ENCODE peak calls at places on chromosomes 2 and 18, in five cellular contexts. One of them, this sample, is unnamed.

GRCh38 chr2:134119117-134119671 is 134.7 kb upstream of the MGAT5 start:
- DNase-seq in NCI-H1694 treated with DMSO at 0.1 percent for 48 hours: no peak
- DNase-seq in CD4-positive, CD25-positive, alpha-beta regulatory T cell: no peak
- DNase-seq in A549: no peak
- DNase-seq in posterior cingulate gyrus: no peak
- DNase-seq in this sample: no peak

GRCh38 chr2:197821550-197822218 is 17.3 kb downstream of the PLCL1 start:
- DNase-seq in NCI-H1694 treated with DMSO at 0.1 percent for 48 hours: no peak
- DNase-seq in CD4-positive, CD25-positive, alpha-beta regulatory T cell: no peak
- DNase-seq in A549: no peak
- DNase-seq in posterior cingulate gyrus: no peak
- DNase-seq in this sample: no peak

GRCh38 chr2:103819599-103819998 is 1034.3 kb upstream of the POU3F3 start:
- DNase-seq in NCI-H1694 treated with DMSO at 0.1 percent for 48 hours: no peak
- DNase-seq in CD4-positive, CD25-positive, alpha-beta regulatory T cell: no peak
- DNase-seq in A549: no peak
- DNase-seq in posterior cingulate gyrus: no peak
- DNase-seq in this sample: no peak

GRCh38 chr18:40124107-40124506 is 1830.9 kb upstream of the PIK3C3 start:
- DNase-seq in NCI-H1694 treated with DMSO at 0.1 percent for 48 hours: no peak
- DNase-seq in CD4-positive, CD25-positive, alpha-beta regulatory T cell: no peak
- DNase-seq in A549: no peak
- DNase-seq in posterior cingulate gyrus: no peak
- DNase-seq in this sample: peak; percentile 14

GRCh38 chr2:238383743-238384370 is 42.9 kb upstream of the ASB1 start:
- DNase-seq in NCI-H1694 treated with DMSO at 0.1 percent for 48 hours: no peak
- DNase-seq in CD4-positive, CD25-positive, alpha-beta regulatory T cell: no peak
- DNase-seq in A549: no peak
- DNase-seq in posterior cingulate gyrus: no peak
- DNase-seq in this sample: no peak

GRCh38 chr2:58845011-58845410 is 603.9 kb upstream of the FANCL start:
- DNase-seq in NCI-H1694 treated with DMSO at 0.1 percent for 48 hours: no peak
- DNase-seq in CD4-positive, CD25-positive, alpha-beta regulatory T cell: no peak
- DNase-seq in A549: no peak
- DNase-seq in posterior cingulate gyrus: no peak
- DNase-seq in this sample: no peak

GRCh38 chr2:40434638-40435296 is 17.1 kb downstream of the SLC8A1 start:
- DNase-seq in NCI-H1694 treated with DMSO at 0.1 percent for 48 hours: no peak
- DNase-seq in CD4-positive, CD25-positive, alpha-beta regulatory T cell: no peak
- DNase-seq in A549: peak; percentile 63
- DNase-seq in posterior cingulate gyrus: no peak
- DNase-seq in this sample: peak; percentile 89

GRCh38 chr2:101986386-101986785 is 5.4 kb upstream of the IL1R2 start:
- DNase-seq in NCI-H1694 treated with DMSO at 0.1 percent for 48 hours: no peak
- DNase-seq in CD4-positive, CD25-positive, alpha-beta regulatory T cell: no peak
- DNase-seq in A549: no peak
- DNase-seq in posterior cingulate gyrus: no peak
- DNase-seq in this sample: no peak

GRCh38 chr18:50722311-50722710 is 97.5 kb downstream of the MRO start:
- DNase-seq in NCI-H1694 treated with DMSO at 0.1 percent for 48 hours: no peak
- DNase-seq in CD4-positive, CD25-positive, alpha-beta regulatory T cell: no peak
- DNase-seq in A549: no peak
- DNase-seq in posterior cingulate gyrus: no peak
- DNase-seq in this sample: no peak

GRCh38 chr18:79926715-79927596 is 24.5 kb downstream of the SLC66A2 start:
- DNase-seq in NCI-H1694 treated with DMSO at 0.1 percent for 48 hours: no peak
- DNase-seq in CD4-positive, CD25-positive, alpha-beta regulatory T cell: no peak
- DNase-seq in A549: no peak
- DNase-seq in posterior cingulate gyrus: no peak
- DNase-seq in this sample: no peak

GRCh38 chr2:145957929-145958328 is 1438.0 kb upstream of the ZEB2 start:
- DNase-seq in NCI-H1694 treated with DMSO at 0.1 percent for 48 hours: no peak
- DNase-seq in CD4-positive, CD25-positive, alpha-beta regulatory T cell: no peak
- DNase-seq in A549: no peak
- DNase-seq in posterior cingulate gyrus: no peak
- DNase-seq in this sample: no peak